ENCODE peak calls at places on chromosome 13, in seven cellular contexts. E is breast epithelium, I is fibroblast of the aortic adventitia, G is cardiac muscle cell, K is thoracic aorta, S is fibroblast of pulmonary artery, F is mesenchymal stem cell. M is an unnamed sample.

GRCh38 chr13:82292334-82292733 is 1589.9 kb downstream of the SLITRK1 start:
- DNase-seq in E (no peak), I (no peak), F (no peak), G (no peak), S (no peak), K (no peak), M (no peak)

GRCh38 chr13:60020288-60020687 is 143.4 kb downstream of the DIAPH3 start:
- DNase-seq in S (no peak), K (no peak), E (no peak), I (no peak), F (no peak), G (no peak), M (no peak)

GRCh38 chr13:110699148-110700145 is 6.5 kb downstream of the CARS2 start:
- DNase-seq in I (no peak), K (no peak), S (no peak), G (no peak), F (no peak), E (no peak), M (no peak)

GRCh38 chr13:113736258-113736731 is 22.7 kb upstream of the TMEM255B start:
- DNase-seq in I (no peak), S (no peak), E (no peak), K (no peak), F (no peak), G (no peak), M (no peak)

GRCh38 chr13:31431722-31432137 is 232.0 kb downstream of the B3GLCT start:
- DNase-seq in E (no peak), S (peak; percentile 63), F (peak; percentile 34), K (no peak), G (peak; percentile 69), I (peak; percentile 77), M (peak; percentile 7)

GRCh38 chr13:106709509-106709908 is 141.6 kb upstream of the ARGLU1 start:
- DNase-seq in E (no peak), I (no peak), S (peak; percentile 87), K (no peak), G (peak; percentile 72), F (no peak), M (no peak)

GRCh38 chr13:93881418-93881817 is 598.1 kb downstream of the DCT start:
- DNase-seq in S (peak; percentile 17), E (no peak), K (no peak), G (peak; percentile 16), F (peak; percentile 69), I (no peak), M (no peak)

GRCh38 chr13:97307096-97307495 is 85.0 kb downstream of the MBNL2 start:
- DNase-seq in I (no peak), G (no peak), E (no peak), K (no peak), S (no peak), F (no peak), M (no peak)

GRCh38 chr13:112032186-112032835 is 34.6 kb upstream of the SOX1 start:
- DNase-seq in G (no peak), I (no peak), F (no peak), S (no peak), K (no peak), E (peak; percentile 27), M (no peak)

GRCh38 chr13:103350147-103350546 is 283.9 kb upstream of the SLC10A2 start:
- DNase-seq in E (no peak), F (no peak), S (no peak), G (no peak), I (no peak), K (no peak), M (no peak)
- H3K4me3 ChIP-seq in E (no peak overlapping the region), F (no peak overlapping the region), S (no peak overlapping the region), G (no peak overlapping the region), I (no peak overlapping the region), K (no peak overlapping the region), M (no peak overlapping the region)

DNA sequence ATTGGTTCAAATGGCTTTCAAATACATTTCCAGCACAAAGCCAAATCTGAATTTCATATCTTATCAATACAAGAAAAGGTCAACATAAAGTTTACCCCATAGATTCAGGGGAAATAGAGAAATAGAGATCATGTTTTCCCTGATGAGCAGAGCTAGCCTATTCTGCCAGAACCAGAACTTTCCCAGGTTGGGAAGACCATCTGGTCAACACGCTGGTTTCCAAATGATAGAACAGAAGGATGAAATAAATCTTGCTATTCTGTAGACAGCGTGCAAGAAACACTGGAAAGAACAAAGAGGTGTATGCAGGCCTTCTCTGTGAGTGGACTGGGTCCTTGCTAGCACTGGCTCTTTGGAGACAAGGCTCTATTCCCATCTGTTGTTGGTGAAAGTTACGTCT is 350.6 kb downstream of the NDFIP2 start:
- DNase-seq in G (no peak), F (no peak), S (no peak), K (no peak), I (no peak), E (no peak), M (no peak)
- H3K4me3 ChIP-seq in G (no peak overlapping the region), F (no peak overlapping the region), S (no peak overlapping the region), K (no peak overlapping the region), I (no peak overlapping the region), E (no peak overlapping the region), M (no peak overlapping the region)

GRCh38 chr13:77521194-77521593 is 14.3 kb upstream of the SCEL start:
- DNase-seq in E (no peak), I (peak; percentile 11), G (no peak), S (no peak), K (no peak), F (no peak), M (no peak)
- H3K4me3 ChIP-seq in E (no peak overlapping the region), I (no peak overlapping the region), G (no peak overlapping the region), S (no peak overlapping the region), K (no peak overlapping the region), F (no peak overlapping the region), M (no peak overlapping the region)

DNA sequence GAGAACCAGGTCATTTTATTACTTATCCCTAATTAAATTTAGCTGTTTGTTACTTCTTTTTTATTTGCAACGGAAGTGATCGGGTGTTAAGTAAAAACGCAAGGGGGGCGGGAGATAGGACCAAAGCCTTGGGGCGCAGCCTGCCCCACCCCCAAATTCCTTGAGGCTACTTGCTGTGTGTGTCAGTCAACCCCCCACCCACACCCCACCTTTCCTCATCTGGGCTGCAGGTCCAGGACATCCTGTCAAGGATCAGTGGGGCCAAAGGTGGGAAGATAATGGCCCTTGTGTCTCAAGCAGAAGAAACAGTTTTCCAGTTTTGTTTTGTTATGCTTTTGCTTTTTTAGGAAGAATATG is 1.2 kb upstream of the FOXO1 start:
- DNase-seq in F (no peak), S (no peak), I (no peak), K (no peak), E (peak; percentile 49), G (no peak), M (no peak)
- H3K4me3 ChIP-seq in F (peak overlapping the region; percentile 79), S (peak overlapping the region; percentile 91), I (peak overlapping the region; percentile 72), K (peak overlapping the region; percentile 97), E (peak overlapping the region; percentile 99), G (peak overlapping the region; percentile 93), M (peak overlapping the region; percentile 76)